ENCODE peak calls at places on chromosomes 11 and 22, in four cellular contexts. J is neuronal stem cell, B is H1, L is mesenchymal stem cell. K is an unnamed sample.

GRCh38 chr11:117876049-117876340 is 463 bp downstream of the FXYD6 start:
- DNase-seq in J (no peak), B (no peak), L (peak), K (no peak)

GRCh38 chr11:47061429-47062178 is 115.1 kb downstream of the ARFGAP2 start:
- DNase-seq in B (no peak), J (no peak), L (no peak), K (no peak)

GRCh38 chr11:34654491-34655334 is 33.8 kb downstream of the EHF start:
- DNase-seq in L (peak), J (no peak), B (no peak), K (peak)

GRCh38 chr22:34814260-34814659 is 251.7 kb upstream of the ISX start:
- DNase-seq in L (peak), B (no peak), J (no peak), K (no peak)

GRCh38 chr11:76523147-76523546 is 78.3 kb downstream of the EMSY start:
- DNase-seq in L (peak), J (no peak), B (no peak), K (no peak)

GRCh38 chr11:125923012-125923579 is 18.8 kb downstream of the DDX25 start:
- DNase-seq in L (peak), B (peak), J (peak), K (peak)

GRCh38 chr11:35725880-35726279 is 63.3 kb downstream of the TRIM44 start:
- DNase-seq in L (peak), B (no peak), J (no peak), K (no peak)

GRCh38 chr11:15725246-15725645 is 610.5 kb downstream of the INSC start:
- DNase-seq in L (no peak), B (no peak), J (no peak), K (no peak)

GRCh38 chr11:22512457-22512856 is 113.2 kb downstream of the FANCF start:
- DNase-seq in L (no peak), J (no peak), B (no peak), K (no peak)

GRCh38 chr11:124740277-124740882 is 638 bp downstream of the NRGN start:
- DNase-seq in J (no peak), L (no peak), B (no peak), K (peak)

GRCh38 chr11:28110839-28111235 is 2.6 kb downstream of the METTL15 start:
- DNase-seq in J (no peak), L (peak), B (no peak), K (no peak)

GRCh38 chr11:45089845-45090499 is 56.5 kb upstream of the PRDM11 start:
- DNase-seq in L (peak), B (no peak), J (no peak), K (peak)

GRCh38 chr11:103325686-103326069 is 216.5 kb downstream of the DYNC2H1 start:
- DNase-seq in J (peak), B (no peak), L (no peak), K (no peak)

GRCh38 chr22:31853736-31854500 is 90.4 kb upstream of the YWHAH start:
- DNase-seq in L (no peak), J (no peak), B (no peak), K (no peak)

GRCh38 chr11:28537822-28538221 is 429.6 kb downstream of the METTL15 start:
- DNase-seq in J (no peak), B (no peak), L (peak), K (no peak)

GRCh38 chr11:37141707-37142106 is 543.7 kb upstream of the RAG2 start:
- DNase-seq in B (no peak), J (no peak), L (no peak), K (no peak)

GRCh38 chr11:72586591-72587090 is 87.6 kb downstream of the PDE2A start:
- DNase-seq in J (no peak), B (no peak), L (no peak), K (no peak)

GRCh38 chr11:76625787-76626186 is 44.8 kb downstream of the LRRC32 start:
- DNase-seq in B (no peak), J (no peak), L (no peak), K (no peak)

GRCh38 chr22:48587236-48587865 is 1240.3 kb downstream of the BRD1 start:
- DNase-seq in B (no peak), L (no peak), J (no peak), K (no peak)

GRCh38 chr11:13261600-13262061 is 16.0 kb upstream of the BMAL1 start:
- DNase-seq in B (no peak), J (no peak), L (peak), K (no peak)

GRCh38 chr11:2997406-2997805 is 5.3 kb upstream of the NAP1L4 start:
- DNase-seq in L (no peak), B (no peak), J (no peak), K (no peak)

GRCh38 chr11:119029340-119030028 is 1.2 kb downstream of the SLC37A4 start:
- DNase-seq in J (no peak), B (no peak), L (peak), K (no peak)

GRCh38 chr22:43812890-43813289 is 785 bp upstream of the EFCAB6 start:
- DNase-seq in J (no peak), L (no peak), B (no peak), K (no peak)

GRCh38 chr22:43814264-43814663 is 2.2 kb upstream of the EFCAB6 start:
- DNase-seq in L (no peak), B (no peak), J (no peak), K (no peak)

GRCh38 chr22:43817402-43817801 is 5.3 kb upstream of the EFCAB6 start:
- DNase-seq in B (no peak), J (no peak), L (no peak), K (no peak)

GRCh38 chr22:43811777-43812148 is 342 bp downstream of the EFCAB6 start:
- DNase-seq in J (no peak), B (no peak), L (peak), K (no peak)

GRCh38 chr22:43812149-43812842 is at the start of gene EFCAB6:
- DNase-seq in B (peak), J (peak), L (peak), K (peak)
- H4K8ac ChIP-seq in B (peak), J (no peak), L (peak), K (no peak)

DNA sequence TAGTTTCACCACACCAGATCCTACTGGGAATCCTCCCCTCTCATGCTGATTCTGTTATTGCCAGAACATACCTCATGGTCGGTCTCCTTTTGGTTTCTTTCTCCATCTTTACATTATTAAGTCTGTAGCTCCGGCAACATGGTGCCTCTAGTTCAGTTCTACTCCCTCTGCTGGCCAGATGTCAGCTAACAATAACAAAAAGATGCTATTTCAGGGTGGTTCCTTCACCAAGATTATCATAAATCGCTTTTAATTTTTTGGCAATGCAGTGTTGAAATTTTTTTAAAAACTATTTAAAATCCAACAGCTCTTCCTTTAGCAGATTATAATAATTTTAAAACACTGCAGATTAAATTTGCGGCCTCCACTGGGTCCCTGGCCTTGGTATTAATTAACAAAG is 492.8 kb upstream of the KIRREL3 start:
- DNase-seq in L (peak), J (no peak), B (no peak), K (no peak)
- H2BK12ac ChIP-seq in L (no peak), J (no peak), B (no peak), K (no peak)

DNA sequence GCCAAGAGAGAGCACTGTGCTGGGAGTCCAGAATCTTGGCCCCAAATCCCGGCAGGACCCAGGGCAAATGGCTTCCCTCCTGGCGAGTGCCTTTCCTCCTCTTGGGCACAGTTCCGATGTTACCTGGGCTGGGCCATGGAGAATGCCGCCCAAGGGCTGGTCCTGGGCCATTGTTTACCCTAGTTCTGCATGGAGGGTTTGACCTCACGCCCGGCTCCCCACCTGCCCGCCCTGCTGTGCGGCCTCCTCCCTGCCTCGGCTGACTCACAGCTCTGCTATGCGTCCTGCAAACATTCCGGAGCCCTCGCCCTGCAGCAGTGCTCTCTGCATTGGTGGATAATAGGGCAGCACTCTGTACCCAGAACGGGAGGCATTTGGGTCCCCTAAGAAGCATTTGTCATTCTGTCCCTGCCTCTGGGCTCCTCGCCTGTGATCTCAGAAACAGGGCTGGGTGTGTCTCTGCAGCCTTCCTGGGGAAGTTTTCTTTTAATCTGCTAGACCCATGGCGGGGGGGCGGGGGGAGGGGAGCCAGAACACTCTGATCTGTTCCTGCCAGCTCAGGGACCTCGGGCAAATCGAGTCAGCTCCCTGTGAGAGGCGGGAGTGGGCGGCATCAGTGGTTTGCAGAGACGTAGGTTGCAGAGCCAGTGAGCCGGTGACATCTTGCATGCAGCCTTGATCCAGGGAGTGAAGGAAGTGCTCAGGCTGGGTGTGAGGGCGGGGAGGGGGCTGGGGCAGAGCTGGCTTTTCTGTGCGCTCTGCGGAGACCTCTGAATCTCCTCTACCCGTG is 32.9 kb upstream of the SMIM38 start:
- DNase-seq in J (peak), L (peak), B (peak), K (peak)
- H4K8ac ChIP-seq in J (no peak), L (no peak), B (no peak), K (no peak)

GRCh38 chr11:79156031-79156430 is 284.8 kb downstream of the TENM4 start:
- DNase-seq in J (no peak), L (no peak), B (no peak), K (no peak)
- H2BK12ac ChIP-seq in J (no peak), L (no peak), B (no peak), K (no peak)

GRCh38 chr11:65316979-65317786 is 2.5 kb downstream of the CDC42EP2 start:
- DNase-seq in J (no peak), L (peak), B (no peak), K (peak)
- H4K8ac ChIP-seq in J (no peak), L (no peak), B (no peak), K (no peak)

GRCh38 chr11:94734563-94735275 is 33.4 kb upstream of the AMOTL1 start:
- DNase-seq in L (no peak), J (no peak), B (peak), K (peak)
- H2BK12ac ChIP-seq in L (peak), J (no peak), B (peak), K (no peak)

DNA sequence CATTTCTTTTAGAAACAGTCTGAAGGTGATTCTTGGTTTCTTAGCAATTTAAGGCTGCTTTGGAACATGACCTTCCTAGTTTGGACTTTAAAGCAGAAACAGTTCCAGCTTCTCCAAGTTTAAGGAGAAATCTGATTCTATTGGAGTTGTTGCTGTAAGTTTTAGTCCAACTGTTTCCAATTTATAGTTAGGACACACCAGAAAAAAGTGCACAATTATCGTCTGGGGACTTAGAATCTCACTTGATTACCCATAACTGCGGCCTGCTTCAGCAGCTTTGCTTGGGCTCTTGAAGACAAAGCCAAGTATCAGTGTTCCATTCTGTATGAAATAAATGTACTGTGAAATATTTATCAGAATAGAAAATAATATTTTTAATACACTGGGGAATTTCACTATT is 246.6 kb downstream of the TMEM135 start:
- DNase-seq in L (no peak), B (no peak), J (no peak), K (no peak)
- H4K8ac ChIP-seq in L (no peak), B (no peak), J (no peak), K (no peak)

GRCh38 chr22:23514317-23515038 is 65.6 kb downstream of the IGLL1 start:
- DNase-seq in J (no peak), B (no peak), L (no peak), K (peak)

GRCh38 chr22:23512348-23512705 is 67.8 kb downstream of the IGLL1 start:
- DNase-seq in J (no peak), L (no peak), B (no peak), K (no peak)

GRCh38 chr22:23512738-23513137 is 67.4 kb downstream of the IGLL1 start:
- DNase-seq in B (no peak), L (no peak), J (no peak), K (no peak)

GRCh38 chr22:23511627-23512347 is 68.3 kb downstream of the IGLL1 start:
- DNase-seq in L (no peak), J (no peak), B (no peak), K (no peak)

DNA sequence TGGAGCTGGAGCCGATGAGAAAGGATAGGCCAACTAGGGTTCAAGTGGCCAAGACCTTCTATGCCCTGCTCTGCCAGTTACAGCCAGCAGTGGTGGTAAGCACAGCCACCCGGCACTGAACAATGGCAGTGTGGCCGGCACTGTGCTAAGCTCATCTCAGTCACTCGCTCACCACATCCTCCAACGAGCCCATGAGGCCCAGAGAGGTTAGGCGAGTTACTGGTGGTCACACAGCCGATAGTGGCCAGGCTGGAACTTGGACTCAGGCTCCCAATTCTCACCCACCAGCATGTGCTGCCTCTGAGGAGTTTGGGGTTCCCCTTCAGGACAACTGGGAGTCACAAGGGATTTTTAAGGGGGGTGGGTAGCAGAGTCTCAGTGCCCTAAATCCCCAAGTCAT is 66.4 kb downstream of the IGLL1 start:
- DNase-seq in L (no peak), B (no peak), J (no peak), K (no peak)
- H2BK12ac ChIP-seq in L (peak), B (peak), J (peak), K (no peak)

GRCh38 chr11:86559311-86559945 is 113.0 kb downstream of the ME3 start:
- DNase-seq in J (no peak), L (peak), B (no peak), K (no peak)
- H4K8ac ChIP-seq in J (no peak), L (peak), B (no peak), K (no peak)